ENCODE peak calls at places on chromosomes 5 and 9, in ten cellular contexts. Z is OCI-M1; L is posterior cingulate gyrus; A is Peyer's patch; I is M059J; C is NCI-H460; G is activated naive CD8-positive, alpha-beta T cell treated with anti-CD3 and anti-CD28 coated beads, Interleukin-2, amount 50 U/mL, for 24 hours; T is mesothelial cell of epicardium; D is activated effector memory CD4-positive, alpha-beta T cell treated with Interleukin-2 at 50 U/mL for 16 hours; N is stimulated activated CD8-positive, alpha-beta memory T cell treated with anti-CD3 and anti-CD28 coated beads, Interleukin-2, amount 100 ng/mL, for 48 hours. O is an unnamed sample.

GRCh38 chr9:136983167-136983566 is 374 bp downstream of the LCNL1 start:
- DNase-seq in I (no peak), G (no peak), T (no peak), N (no peak), A (no peak), L (no peak), Z (no peak), C (no peak), D (no peak), O (no peak)

GRCh38 chr9:134343637-134344036 is 17.4 kb downstream of the RXRA start:
- DNase-seq in T (no peak), G (no peak), N (no peak), C (no peak), I (no peak), Z (no peak), L (no peak), D (no peak), A (no peak), O (no peak)

GRCh38 chr5:10695759-10696543 is 65.1 kb downstream of the DAP start:
- DNase-seq in N (no peak), I (peak), C (no peak), Z (no peak), T (no peak), G (no peak), L (no peak), A (no peak), D (no peak), O (no peak)

GRCh38 chr5:136199408-136199807 is 6.4 kb upstream of the SMIM32 start:
- DNase-seq in D (no peak), Z (no peak), L (no peak), A (no peak), N (no peak), I (no peak), G (no peak), C (no peak), T (peak), O (no peak)

GRCh38 chr5:72557576-72558336 is 50.5 kb upstream of the ZNF366 start:
- DNase-seq in T (no peak), N (no peak), D (no peak), G (no peak), L (no peak), C (no peak), A (no peak), I (no peak), Z (no peak), O (no peak)

GRCh38 chr9:108056083-108056804 is 566.7 kb upstream of the KLF4 start:
- DNase-seq in I (peak), N (no peak), C (peak), Z (no peak), L (no peak), G (no peak), A (no peak), D (no peak), T (no peak), O (no peak)

GRCh38 chr9:69532359-69532758 is 139.8 kb downstream of the APBA1 start:
- DNase-seq in N (no peak), I (no peak), C (no peak), T (no peak), A (no peak), L (no peak), Z (peak), D (no peak), G (no peak), O (no peak)

GRCh38 chr9:133531293-133531692 is 3.2 kb upstream of the ADAMTSL2 start:
- DNase-seq in L (no peak), A (no peak), I (no peak), N (no peak), C (no peak), Z (no peak), G (no peak), D (no peak), T (no peak), O (no peak)

GRCh38 chr5:35436441-35437057 is 181.1 kb upstream of the SPEF2 start:
- DNase-seq in C (peak), A (no peak), L (no peak), N (no peak), D (no peak), G (no peak), I (peak), Z (peak), T (no peak), O (peak)

GRCh38 chr9:124510650-124511425 is 3.6 kb upstream of the NR5A1 start:
- DNase-seq in D (no peak), T (no peak), I (peak), C (no peak), A (no peak), Z (no peak), G (no peak), L (no peak), N (no peak), O (peak)

GRCh38 chr9:2481216-2481615 is 140.4 kb upstream of the VLDLR start:
- DNase-seq in Z (no peak), G (no peak), D (no peak), T (no peak), A (no peak), I (no peak), L (no peak), N (no peak), C (no peak), O (no peak)

GRCh38 chr5:15647251-15647650 is 147.3 kb downstream of the FBXL7 start:
- DNase-seq in Z (no peak), I (no peak), D (no peak), A (no peak), G (no peak), N (no peak), L (no peak), T (no peak), C (no peak), O (no peak)

GRCh38 chr9:1427856-1428255 is 377.7 kb downstream of the DMRT2 start:
- DNase-seq in G (no peak), A (no peak), T (no peak), D (no peak), C (no peak), L (no peak), N (no peak), Z (no peak), I (no peak), O (no peak)

GRCh38 chr5:27341342-27341741 is 303.0 kb upstream of the CDH9 start:
- DNase-seq in D (no peak), N (no peak), A (no peak), C (no peak), Z (no peak), T (no peak), I (no peak), L (no peak), G (no peak), O (no peak)

GRCh38 chr5:168865973-168866372 is 286.8 kb upstream of the PANK3 start:
- DNase-seq in A (no peak), T (no peak), C (no peak), Z (no peak), D (no peak), N (no peak), L (no peak), I (no peak), G (no peak), O (no peak)

GRCh38 chr9:110538621-110539020 is 40.9 kb downstream of the SVEP1 start:
- DNase-seq in L (no peak), Z (no peak), G (no peak), I (peak), A (no peak), D (no peak), T (no peak), C (no peak), N (no peak), O (no peak)

GRCh38 chr5:136079195-136079985 is 50.6 kb downstream of the TGFBI start:
- DNase-seq in I (no peak), C (no peak), N (no peak), L (no peak), D (no peak), Z (peak), A (no peak), G (no peak), T (no peak), O (peak)

GRCh38 chr5:135821802-135822201 is 12.7 kb upstream of the SLC25A48 start:
- DNase-seq in C (no peak), Z (no peak), T (no peak), G (no peak), L (no peak), N (no peak), A (no peak), I (no peak), D (no peak), O (no peak)

GRCh38 chr5:174553556-174553955 is 170.8 kb upstream of the MSX2 start:
- DNase-seq in G (no peak), C (no peak), D (no peak), L (no peak), Z (no peak), N (no peak), A (no peak), T (no peak), I (no peak), O (no peak)

GRCh38 chr9:114309096-114309495 is 13.8 kb upstream of the ORM1 start:
- DNase-seq in D (no peak), Z (no peak), C (no peak), N (no peak), T (peak), I (no peak), G (no peak), A (no peak), L (no peak), O (no peak)

GRCh38 chr5:134423376-134423775 is 11.7 kb upstream of the CDKN2AIPNL start:
- DNase-seq in G (no peak), A (no peak), L (no peak), T (no peak), N (no peak), Z (no peak), D (no peak), I (no peak), C (no peak), O (no peak)

GRCh38 chr9:118961857-118962256 is 407.4 kb downstream of the BRINP1 start:
- DNase-seq in I (peak), T (no peak), D (no peak), C (no peak), Z (no peak), L (no peak), G (no peak), N (no peak), A (no peak), O (peak)

GRCh38 chr9:69932901-69933300 is 110.7 kb upstream of the MAMDC2 start:
- DNase-seq in L (no peak), D (no peak), G (no peak), N (no peak), Z (peak), C (peak), I (peak), T (no peak), A (no peak), O (no peak)

GRCh38 chr9:128254855-128255759 is 20.7 kb downstream of the GOLGA2 start:
- DNase-seq in C (peak), G (peak), Z (peak), A (peak), L (no peak), D (peak), N (peak), I (peak), T (peak), O (no peak)

GRCh38 chr5:79759436-79759835 is 69.8 kb downstream of the CMYA5 start:
- DNase-seq in D (no peak), L (no peak), T (no peak), C (no peak), I (peak), A (no peak), G (no peak), N (no peak), Z (no peak), O (peak)

GRCh38 chr5:102223542-102224444 is 72.3 kb downstream of the SLCO4C1 start:
- DNase-seq in D (no peak), A (no peak), G (no peak), T (no peak), L (no peak), Z (peak), C (peak), N (no peak), I (peak), O (peak)

GRCh38 chr5:95741458-95741857 is 10.3 kb downstream of the RHOBTB3 start:
- DNase-seq in D (no peak), I (no peak), T (no peak), A (no peak), Z (peak), L (no peak), N (no peak), G (no peak), C (no peak), O (no peak)

GRCh38 chr9:130991227-130992058 is 17.5 kb upstream of the LAMC3 start:
- DNase-seq in C (no peak), D (no peak), T (no peak), G (no peak), L (no peak), N (no peak), Z (no peak), A (no peak), I (no peak), O (no peak)

GRCh38 chr9:77087506-77087905 is 68.1 kb downstream of the FOXB2 start:
- DNase-seq in D (no peak), T (no peak), N (no peak), C (no peak), Z (no peak), L (no peak), I (no peak), A (no peak), G (no peak), O (no peak)

GRCh38 chr5:13809921-13810320 is 134.6 kb downstream of the DNAH5 start:
- DNase-seq in L (no peak), Z (no peak), D (no peak), T (no peak), G (no peak), I (no peak), N (no peak), C (no peak), A (no peak), O (no peak)

GRCh38 chr5:148290271-148291195 is 21.7 kb upstream of the SPINK7 start:
- DNase-seq in I (peak), D (no peak), C (peak), L (no peak), A (no peak), N (no peak), Z (peak), G (no peak), T (no peak), O (peak)

GRCh38 chr5:132298813-132299212 is 4.6 kb downstream of the SLC22A4 start:
- DNase-seq in G (no peak), Z (no peak), I (no peak), L (no peak), C (no peak), D (no peak), T (no peak), N (no peak), A (no peak), O (no peak)

GRCh38 chr9:134014946-134015345 is 10.3 kb upstream of the BRD3OS start:
- DNase-seq in I (no peak), N (no peak), D (no peak), T (no peak), Z (no peak), L (no peak), G (no peak), C (no peak), A (no peak), O (peak)

GRCh38 chr9:32502459-32502858 is 23.5 kb downstream of the RIGI start:
- DNase-seq in I (peak), A (no peak), Z (no peak), D (no peak), G (no peak), N (no peak), L (no peak), C (peak), T (no peak), O (peak)

O was measured in renal cortical epithelial cell.